ENCODE peak calls at places on chromosome 16, in seven cellular contexts. U is ovary, F is NCI-H1417 treated with DMSO at 0.1 percent for 48 hours, S is cortex of kidney, Y is NCI-H2171, B is NB4, R is A549. I is an unnamed sample.

GRCh38 chr16:59950431-59950830 is 1216.3 kb upstream of the GOT2 start:
- DNase-seq in U (no peak), F (no peak), S (no peak), Y (no peak), B (no peak), R (no peak), I (no peak)

GRCh38 chr16:57268804-57269800 is 15.4 kb downstream of the PLLP start:
- DNase-seq in U (no peak), F (no peak), S (no peak), Y (no peak), B (no peak), R (peak; percentile 40), I (no peak)

GRCh38 chr16:87844374-87844733 is 25.0 kb downstream of the SLC7A5 start:
- DNase-seq in U (no peak), F (no peak), S (no peak), Y (no peak), B (no peak), R (no peak), I (no peak)

GRCh38 chr16:12067714-12068401 is 91.3 kb downstream of the SNX29 start:
- DNase-seq in U (peak; percentile 29), F (peak; percentile 8), S (no peak), Y (peak; percentile 54), B (peak; percentile 82), R (peak; percentile 81), I (peak; percentile 75)

GRCh38 chr16:86029131-86029741 is 130.3 kb downstream of the IRF8 start:
- DNase-seq in U (no peak), F (no peak), S (no peak), Y (peak; percentile 74), B (peak; percentile 47), R (no peak), I (no peak)

GRCh38 chr16:77434365-77435239 is at the start of gene ADAMTS18:
- DNase-seq in U (no peak), F (no peak), S (no peak), Y (no peak), B (no peak), R (no peak), I (no peak)

GRCh38 chr16:2090819-2091721 is 43.3 kb downstream of the TSC2 start:
- DNase-seq in U (peak; percentile 80), F (no peak), S (peak; percentile 51), Y (no peak), B (no peak), R (peak; percentile 66), I (no peak)

GRCh38 chr16:1678500-1679098 is 520 bp downstream of the JPT2 start:
- DNase-seq in U (peak; percentile 37), F (no peak), S (no peak), Y (no peak), B (peak; percentile 36), R (peak; percentile 76), I (no peak)

GRCh38 chr16:54240180-54241125 is 46.1 kb downstream of the IRX3 start:
- DNase-seq in U (no peak), F (no peak), S (no peak), Y (peak; percentile 13), B (no peak), R (no peak), I (no peak)

GRCh38 chr16:55503726-55504553 is 4.9 kb upstream of the LPCAT2 start:
- DNase-seq in U (no peak), F (no peak), S (no peak), Y (no peak), B (no peak), R (no peak), I (no peak)

GRCh38 chr16:28295213-28295612 is 2.9 kb downstream of the SBK1 start:
- DNase-seq in U (no peak), F (no peak), S (no peak), Y (no peak), B (no peak), R (no peak), I (no peak)

GRCh38 chr16:87409153-87409552 is 17.0 kb downstream of the MAP1LC3B start:
- DNase-seq in U (no peak), F (no peak), S (no peak), Y (no peak), B (no peak), R (no peak), I (no peak)

GRCh38 chr16:10323528-10323869 is 62.4 kb upstream of the ATF7IP2 start:
- DNase-seq in U (no peak), F (no peak), S (no peak), Y (no peak), B (no peak), R (no peak), I (no peak)

GRCh38 chr16:51394401-51394800 is 243.3 kb upstream of the SALL1 start:
- DNase-seq in U (no peak), F (no peak), S (no peak), Y (no peak), B (no peak), R (no peak), I (no peak)

GRCh38 chr16:80620656-80621605 is 80.1 kb downstream of the DYNLRB2 start:
- DNase-seq in U (no peak), F (no peak), S (no peak), Y (no peak), B (no peak), R (no peak), I (no peak)

GRCh38 chr16:22358000-22358399 is 16.4 kb downstream of the CDR2 start:
- DNase-seq in U (no peak), F (no peak), S (no peak), Y (no peak), B (no peak), R (no peak), I (no peak)

GRCh38 chr16:1559446-1559975 is 26.0 kb downstream of the TMEM204 start:
- DNase-seq in U (no peak), F (no peak), S (no peak), Y (no peak), B (peak; percentile 49), R (no peak), I (no peak)

GRCh38 chr16:27251561-27252205 is 16.9 kb downstream of the NSMCE1 start:
- DNase-seq in U (no peak), F (no peak), S (no peak), Y (no peak), B (no peak), R (no peak), I (no peak)

GRCh38 chr16:70736454-70737376 is 50.9 kb upstream of the MTSS2 start:
- DNase-seq in U (no peak), F (no peak), S (no peak), Y (no peak), B (no peak), R (no peak), I (no peak)